ENCODE peak calls at places on chromosomes 6 and 20, in six cellular contexts. E, H, L, Z, Q and S are unnamed samples.

GRCh38 chr6:117498159-117498558 is 15.7 kb downstream of the DCBLD1 start:
- DNase-seq in E (no peak), Z (no peak), H (no peak), L (peak; percentile 88), Q (no peak), S (no peak)

GRCh38 chr20:61556116-61556515 is 304.1 kb downstream of the CDH4 start:
- DNase-seq in Q (no peak), H (no peak), L (no peak), Z (no peak), E (no peak), S (no peak)

GRCh38 chr20:53907968-53908751 is 162.2 kb downstream of the BCAS1 start:
- DNase-seq in H (no peak), E (no peak), Z (no peak), L (no peak), Q (no peak), S (no peak)

GRCh38 chr6:45661667-45662066 is 283.9 kb upstream of the SUPT3H start:
- DNase-seq in Z (no peak), Q (no peak), L (no peak), H (no peak), E (no peak), S (no peak)

GRCh38 chr6:89079611-89080213 is 839 bp upstream of the PNRC1 start:
- DNase-seq in H (no peak), L (peak; percentile 87), E (no peak), Q (no peak), Z (no peak), S (no peak)

GRCh38 chr6:164693934-164694333 is 615.5 kb downstream of the C6orf118 start:
- DNase-seq in L (no peak), Z (no peak), E (no peak), H (no peak), Q (no peak), S (no peak)

GRCh38 chr20:62387993-62388635 is 1.2 kb downstream of the RPS21 start:
- DNase-seq in Q (no peak), H (peak; percentile 28), Z (peak; percentile 47), L (no peak), E (no peak), S (no peak)

GRCh38 chr6:123507582-123507981 is 129.2 kb downstream of the TRDN start:
- DNase-seq in E (no peak), Z (no peak), Q (no peak), H (no peak), L (no peak), S (no peak)

GRCh38 chr6:87623248-87623647 is 33.3 kb downstream of the ORC3 start:
- DNase-seq in L (peak; percentile 21), H (no peak), E (peak; percentile 6), Q (no peak), Z (no peak), S (no peak)

GRCh38 chr6:53294095-53294494 is 54.7 kb downstream of the ELOVL5 start:
- DNase-seq in Q (no peak), Z (no peak), E (peak; percentile 31), H (peak; percentile 25), L (peak; percentile 44), S (no peak)

GRCh38 chr6:95318137-95318536 is 259.2 kb upstream of the MANEA start:
- DNase-seq in Z (no peak), Q (no peak), L (no peak), E (no peak), H (no peak), S (no peak)

GRCh38 chr6:16267428-16268263 is 29.3 kb downstream of the GMPR start:
- DNase-seq in Z (no peak), H (peak; percentile 91), E (no peak), Q (no peak), L (no peak), S (peak; percentile 26)

GRCh38 chr6:132511159-132511835 is 1.6 kb downstream of the STX7 start:
- DNase-seq in H (no peak), E (peak; percentile 52), Z (no peak), L (peak; percentile 38), Q (no peak), S (no peak)

GRCh38 chr6:35305117-35305516 is 7.5 kb downstream of the DEF6 start:
- DNase-seq in Z (no peak), L (no peak), Q (no peak), H (no peak), E (no peak), S (no peak)

GRCh38 chr6:82959385-82959941 is 106.2 kb downstream of the UBE3D start:
- DNase-seq in E (no peak), Z (no peak), Q (no peak), H (no peak), L (no peak), S (no peak)

GRCh38 chr20:41524980-41525613 is 93.1 kb downstream of the CHD6 start:
- DNase-seq in H (no peak), E (no peak), L (peak; percentile 46), Q (peak; percentile 84), Z (no peak), S (no peak)

GRCh38 chr6:79152269-79152737 is 74.2 kb upstream of the PHIP start:
- DNase-seq in Z (no peak), Q (no peak), H (no peak), E (peak; percentile 24), L (no peak), S (no peak)

GRCh38 chr6:27605401-27606342 is 132.8 kb upstream of the ZNF184 start:
- DNase-seq in L (peak; percentile 54), E (peak; percentile 61), H (peak; percentile 68), Z (no peak), Q (no peak), S (no peak)

GRCh38 chr6:17417817-17418216 is 24.4 kb downstream of the CAP2 start:
- DNase-seq in H (no peak), Z (no peak), E (no peak), Q (no peak), L (no peak), S (no peak)

GRCh38 chr20:10172998-10173655 is 45.5 kb upstream of the SNAP25 start:
- DNase-seq in L (no peak), H (no peak), Z (peak; percentile 12), Q (no peak), E (no peak), S (no peak)

GRCh38 chr20:10170261-10170660 is 48.4 kb upstream of the SNAP25 start:
- DNase-seq in L (no peak), E (no peak), H (no peak), Q (no peak), Z (no peak), S (no peak)

GRCh38 chr20:10167594-10167993 is 51.0 kb upstream of the SNAP25 start:
- DNase-seq in E (no peak), Z (no peak), Q (no peak), H (no peak), L (no peak), S (no peak)

GRCh38 chr20:10169752-10170151 is 48.9 kb upstream of the SNAP25 start:
- DNase-seq in E (no peak), H (no peak), Q (no peak), Z (no peak), L (no peak), S (no peak)

GRCh38 chr20:10171864-10172751 is 46.5 kb upstream of the SNAP25 start:
- DNase-seq in L (peak; percentile 37), Q (no peak), E (no peak), Z (peak; percentile 86), H (no peak), S (no peak)
- TF ChIP-seq POLR2AphosphoS5 in L (no peak), Q (no peak), E (no peak), Z (no peak), H (no peak), S (no peak)

DNA sequence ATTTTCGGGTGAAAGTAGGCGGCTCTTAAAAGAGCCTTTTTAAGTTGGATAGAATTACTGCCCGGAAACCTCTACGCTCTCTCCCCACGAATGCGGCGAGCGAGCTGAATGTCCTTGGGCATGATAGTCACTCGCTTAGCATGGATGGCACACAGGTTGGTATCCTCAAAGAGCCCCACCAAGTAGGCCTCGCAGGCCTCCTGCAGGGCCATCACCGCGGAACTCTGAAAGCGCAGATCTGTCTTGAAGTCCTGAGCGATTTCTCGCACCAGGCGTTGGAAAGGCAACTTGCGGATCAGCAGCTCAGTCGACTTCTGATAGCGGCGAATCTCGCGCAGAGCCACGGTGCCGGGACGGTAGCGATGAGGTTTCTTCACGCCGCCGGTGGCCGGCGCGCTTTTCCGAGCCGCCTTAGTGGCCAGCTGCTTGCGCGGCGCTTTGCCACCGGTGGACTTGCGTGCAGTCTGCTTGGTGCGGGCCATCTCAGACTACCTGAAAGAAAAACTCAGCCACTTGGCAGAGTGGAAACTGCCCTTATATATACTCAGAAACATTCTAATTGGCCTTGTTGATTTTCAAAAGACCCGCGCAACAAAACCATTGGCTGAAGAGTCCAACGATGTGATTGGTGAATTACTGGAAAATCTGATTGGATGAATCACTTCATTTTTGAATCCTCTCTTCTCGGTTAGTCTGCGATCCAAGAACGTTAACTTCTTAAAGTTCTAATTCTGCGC is 93.9 kb upstream of the BTN3A2 start:
- DNase-seq in H (no peak), E (no peak), Q (no peak), Z (peak; percentile 88), L (peak; percentile 93), S (peak; percentile 58)
- TF ChIP-seq POLR2A in H (no peak), E (no peak), Q (no peak), Z (no peak), L (peak; percentile 90), S (peak; percentile 95)

GRCh38 chr6:90294989-90295853 is 1.4 kb downstream of the BACH2 start:
- DNase-seq in E (no peak), H (peak; percentile 25), L (peak; percentile 56), Q (no peak), Z (peak; percentile 91), S (peak; percentile 24)

GRCh38 chr6:90297124-90297865 is 652 bp upstream of the BACH2 start:
- DNase-seq in Q (no peak), L (no peak), H (no peak), Z (no peak), E (no peak), S (no peak)

GRCh38 chr6:90295854-90296345 is 743 bp downstream of the BACH2 start:
- DNase-seq in Z (peak; percentile 93), H (peak; percentile 71), E (no peak), Q (peak; percentile 52), L (peak; percentile 73), S (peak; percentile 28)

GRCh38 chr6:90297866-90298381 is 1.3 kb upstream of the BACH2 start:
- DNase-seq in L (no peak), Q (no peak), H (no peak), E (no peak), Z (no peak), S (no peak)

GRCh38 chr6:90296346-90297123 is at the start of gene BACH2:
- DNase-seq in Q (peak; percentile 87), L (peak; percentile 78), H (peak; percentile 85), Z (peak; percentile 94), E (peak; percentile 73), S (peak; percentile 37)
- TF ChIP-seq POLR2AphosphoS5 in Q (no peak), L (no peak), H (peak; percentile 26), Z (no peak), E (no peak), S (no peak)

DNA sequence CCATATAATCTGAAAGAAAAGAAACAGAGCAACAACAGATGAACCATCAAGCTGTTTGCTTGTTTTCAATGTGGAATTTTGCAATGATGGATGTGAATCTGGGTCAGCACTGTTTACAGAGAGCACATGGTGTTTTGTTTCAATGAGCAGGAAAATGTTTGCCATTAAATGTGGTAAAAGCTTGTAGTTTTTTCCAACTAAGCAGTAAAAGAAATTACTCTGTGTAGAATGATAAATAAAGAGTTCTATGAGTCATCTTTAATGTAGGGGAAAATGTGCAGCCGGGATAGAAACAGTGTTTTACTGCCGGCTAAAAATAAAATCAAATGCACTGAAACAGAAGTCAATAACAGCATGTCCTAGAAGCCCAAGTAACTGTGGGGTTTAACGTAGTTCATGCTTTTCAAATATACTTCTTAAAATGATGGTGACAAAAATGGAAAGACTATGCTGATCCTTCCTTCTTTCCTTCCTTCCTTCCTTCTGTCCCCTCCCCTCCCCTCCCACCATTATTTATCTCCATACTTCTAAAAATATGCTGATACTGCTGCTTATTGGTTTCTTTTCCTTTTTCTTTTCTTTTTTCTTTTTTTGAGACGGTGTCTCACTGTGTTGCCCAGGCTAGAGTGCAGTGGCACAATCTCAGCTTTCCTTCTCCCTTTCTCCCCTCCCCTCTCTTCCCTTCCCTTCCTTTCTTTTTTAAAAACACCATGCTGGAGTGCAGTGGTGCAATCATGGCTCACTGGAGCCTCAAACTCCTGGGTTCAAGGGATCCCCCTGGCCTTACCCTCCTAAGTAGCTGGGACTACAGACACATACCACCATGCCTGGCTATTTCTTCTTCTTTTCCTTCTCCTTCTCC is 6.3 kb upstream of the NAA20 start:
- DNase-seq in Z (no peak), L (peak; percentile 82), E (peak; percentile 91), Q (no peak), H (no peak), S (no peak)
- TF ChIP-seq POLR2A in Z (no peak), L (no peak), E (no peak), Q (no peak), H (no peak), S (no peak)